ENCODE peak calls at places on chromosomes 1 and 21, in five cellular contexts. One of them, this sample, is unnamed. For H3K4me1, the result is how much of the 10 kb centered on the place peaks cover.

GRCh38 chr1:245045087-245045881 is 109.5 kb upstream of the KIF26B start:
- DNase-seq in heart left ventricle: peak
- DNase-seq in breast epithelium: peak
- DNase-seq in adrenal gland: peak
- DNase-seq in A549: peak
- DNase-seq in this sample: no peak

GRCh38 chr1:209063816-209064664 is 519.5 kb upstream of the CAMK1G start:
- DNase-seq in heart left ventricle: no peak
- DNase-seq in adrenal gland: no peak
- DNase-seq in breast epithelium: no peak
- DNase-seq in A549: no peak
- DNase-seq in this sample: no peak

GRCh38 chr1:26094677-26095383 is 16.8 kb upstream of the PDIK1L start:
- DNase-seq in adrenal gland: peak
- DNase-seq in A549: no peak
- DNase-seq in heart left ventricle: peak
- DNase-seq in breast epithelium: no peak
- DNase-seq in this sample: peak

GRCh38 chr1:113783254-113784103 is 24.2 kb upstream of the PHTF1 start:
- DNase-seq in heart left ventricle: peak
- DNase-seq in breast epithelium: no peak
- DNase-seq in A549: no peak
- DNase-seq in adrenal gland: peak
- DNase-seq in this sample: no peak

GRCh38 chr1:48480504-48480903 is 8.5 kb upstream of the SPATA6 start:
- DNase-seq in breast epithelium: no peak
- DNase-seq in A549: no peak
- DNase-seq in adrenal gland: no peak
- DNase-seq in heart left ventricle: no peak
- DNase-seq in this sample: no peak

GRCh38 chr21:46227811-46228344 is 696 bp downstream of the LSS start:
- DNase-seq in A549: no peak
- DNase-seq in breast epithelium: no peak
- DNase-seq in heart left ventricle: no peak
- DNase-seq in adrenal gland: no peak
- DNase-seq in this sample: peak

GRCh38 chr1:53449026-53449425 is 10.2 kb upstream of the DMRTB1 start:
- DNase-seq in adrenal gland: no peak
- DNase-seq in heart left ventricle: no peak
- DNase-seq in A549: no peak
- DNase-seq in breast epithelium: no peak
- DNase-seq in this sample: no peak

GRCh38 chr1:31707711-31708110 is 3.9 kb upstream of the COL16A1 start:
- DNase-seq in A549: no peak
- DNase-seq in adrenal gland: no peak
- DNase-seq in heart left ventricle: peak
- DNase-seq in breast epithelium: peak
- DNase-seq in this sample: no peak

GRCh38 chr1:220378571-220379302 is 106.5 kb upstream of the RAB3GAP2 start:
- DNase-seq in A549: no peak
- DNase-seq in heart left ventricle: no peak
- DNase-seq in breast epithelium: no peak
- DNase-seq in adrenal gland: no peak
- DNase-seq in this sample: no peak

GRCh38 chr21:35203093-35204021 is 154.3 kb upstream of the RUNX1 start:
- DNase-seq in adrenal gland: no peak
- DNase-seq in heart left ventricle: peak
- DNase-seq in breast epithelium: no peak
- DNase-seq in A549: no peak
- DNase-seq in this sample: no peak

GRCh38 chr1:89780721-89781120 is 40.1 kb upstream of the LRRC8D start:
- DNase-seq in heart left ventricle: no peak
- DNase-seq in A549: peak
- DNase-seq in breast epithelium: no peak
- DNase-seq in adrenal gland: no peak
- DNase-seq in this sample: no peak

GRCh38 chr1:78715181-78715661 is 65.6 kb downstream of the IFI44 start:
- DNase-seq in A549: peak
- DNase-seq in breast epithelium: no peak
- DNase-seq in heart left ventricle: no peak
- DNase-seq in adrenal gland: no peak
- DNase-seq in this sample: no peak

GRCh38 chr21:42258150-42258884 is 39.4 kb downstream of the ABCG1 start:
- DNase-seq in adrenal gland: peak
- DNase-seq in heart left ventricle: peak
- DNase-seq in A549: peak
- DNase-seq in breast epithelium: peak
- DNase-seq in this sample: peak

GRCh38 chr1:218785928-218786327 is 387.8 kb upstream of the LYPLAL1 start:
- DNase-seq in adrenal gland: peak
- DNase-seq in heart left ventricle: peak
- DNase-seq in A549: no peak
- DNase-seq in breast epithelium: no peak
- DNase-seq in this sample: peak

GRCh38 chr1:23581219-23581618 is 21.9 kb upstream of the ID3 start:
- DNase-seq in heart left ventricle: peak
- DNase-seq in adrenal gland: peak
- DNase-seq in A549: peak
- DNase-seq in breast epithelium: no peak
- DNase-seq in this sample: peak

GRCh38 chr1:32872189-32872898 is 1.6 kb upstream of the FNDC5 start:
- DNase-seq in A549: peak
- DNase-seq in adrenal gland: peak
- DNase-seq in heart left ventricle: peak
- DNase-seq in breast epithelium: no peak
- DNase-seq in this sample: peak

DNA sequence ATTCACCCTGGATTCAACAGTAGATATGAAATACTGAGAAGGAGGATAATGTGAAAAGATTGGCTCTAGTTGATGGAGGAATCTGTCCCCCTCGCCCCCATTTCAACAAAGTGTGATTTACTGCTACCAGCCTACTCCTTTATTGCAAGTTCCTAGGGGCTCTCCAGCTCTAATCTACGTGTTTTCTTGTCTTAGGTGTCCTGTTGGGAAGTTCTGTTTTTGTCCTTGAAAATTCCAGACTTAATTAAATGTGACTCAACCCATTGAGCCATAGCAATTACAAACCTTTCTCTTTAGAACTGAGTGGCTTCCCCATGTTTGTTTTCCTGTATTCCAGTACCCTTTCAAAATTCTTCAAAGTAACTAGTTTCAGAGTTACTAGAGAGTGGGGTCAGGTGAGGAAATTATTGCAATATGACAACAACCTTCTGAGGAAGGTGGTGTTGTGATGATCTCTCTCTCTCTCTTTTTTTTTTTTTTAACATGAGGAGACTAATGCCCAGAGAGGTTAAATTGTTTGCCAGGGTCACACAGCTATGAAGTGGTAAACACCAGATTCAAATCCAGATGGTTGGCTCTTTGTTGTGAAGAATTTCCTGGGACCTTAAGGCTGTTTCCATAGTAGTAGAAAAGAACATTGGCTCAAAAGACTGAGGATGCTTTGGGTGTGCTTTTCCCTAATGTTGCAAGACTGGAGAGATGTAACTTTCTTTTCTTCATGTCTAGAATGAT is 3.5 kb downstream of the RGL1 start:
- DNase-seq in adrenal gland: no peak
- DNase-seq in breast epithelium: no peak
- DNase-seq in heart left ventricle: no peak
- DNase-seq in A549: no peak
- DNase-seq in this sample: no peak
- H3K4me1 ChIP-seq in adrenal gland: under half
- H3K4me1 ChIP-seq in breast epithelium: under half
- H3K4me1 ChIP-seq in heart left ventricle: under half
- H3K4me1 ChIP-seq in A549: under half
- H3K4me1 ChIP-seq in this sample: under half

DNA sequence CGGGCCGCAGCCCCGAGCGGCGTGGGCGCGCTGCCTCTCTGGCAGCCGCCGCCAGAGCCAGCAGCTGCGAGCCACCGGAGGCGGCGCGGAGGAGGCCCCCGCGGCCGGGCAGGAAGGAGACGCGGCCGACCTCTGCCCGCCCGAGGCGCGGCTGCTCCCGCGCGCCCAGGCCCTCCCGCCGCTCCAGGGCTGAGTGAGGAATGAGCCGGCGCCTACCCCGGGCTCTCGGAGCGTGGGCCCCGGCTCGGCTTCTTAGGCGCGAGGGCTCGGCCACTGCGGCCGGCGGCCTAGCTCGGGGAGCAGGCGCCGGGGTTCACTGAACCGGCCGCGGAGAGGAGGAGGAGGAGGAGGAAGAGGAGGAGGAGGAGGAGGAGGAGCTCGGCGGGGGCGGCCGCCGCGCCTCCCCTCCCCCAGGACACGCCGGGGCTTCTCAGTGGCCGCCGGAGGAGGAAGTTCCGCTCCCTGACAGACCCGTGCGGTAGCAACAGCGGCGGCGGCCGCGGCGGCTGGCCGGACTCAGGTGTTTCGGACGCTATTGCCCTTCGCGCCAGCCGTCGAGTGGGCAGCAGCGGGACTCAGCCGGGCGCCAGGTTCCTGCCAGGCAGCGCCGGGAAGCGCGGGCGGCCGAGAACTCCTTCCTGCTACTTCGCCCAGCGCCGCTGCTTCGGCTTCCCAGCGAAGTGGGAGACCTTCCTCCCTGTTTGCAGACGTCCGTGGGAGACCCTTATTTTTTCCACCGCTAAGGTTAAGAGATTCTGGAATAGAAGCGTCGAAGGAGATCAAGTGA is at the start of gene MAN1A2:
- DNase-seq in A549: peak
- DNase-seq in adrenal gland: peak
- DNase-seq in breast epithelium: peak
- DNase-seq in heart left ventricle: peak
- DNase-seq in this sample: peak
- TF ChIP-seq POLR2A in A549: peak
- TF ChIP-seq POLR2A in adrenal gland: no peak
- TF ChIP-seq POLR2A in breast epithelium: peak
- TF ChIP-seq POLR2A in heart left ventricle: peak
- TF ChIP-seq POLR2A in this sample: peak

GRCh38 chr1:101242331-101243050 is 5.7 kb downstream of the S1PR1 start:
- DNase-seq in breast epithelium: no peak
- DNase-seq in heart left ventricle: peak
- DNase-seq in adrenal gland: no peak
- DNase-seq in A549: no peak
- DNase-seq in this sample: no peak
- H3K27ac ChIP-seq in breast epithelium: peak
- H3K27ac ChIP-seq in heart left ventricle: peak
- H3K27ac ChIP-seq in adrenal gland: no peak
- H3K27ac ChIP-seq in A549: no peak
- H3K27ac ChIP-seq in this sample: peak

GRCh38 chr1:206457408-206457807 is 12.9 kb upstream of the IKBKE start:
- DNase-seq in breast epithelium: no peak
- DNase-seq in heart left ventricle: no peak
- DNase-seq in adrenal gland: no peak
- DNase-seq in A549: no peak
- DNase-seq in this sample: no peak

GRCh38 chr1:206455681-206456344 is 14.5 kb upstream of the IKBKE start:
- DNase-seq in breast epithelium: no peak
- DNase-seq in A549: no peak
- DNase-seq in heart left ventricle: no peak
- DNase-seq in adrenal gland: no peak
- DNase-seq in this sample: no peak

GRCh38 chr1:206456577-206457375 is 13.5 kb upstream of the IKBKE start:
- DNase-seq in A549: no peak
- DNase-seq in adrenal gland: no peak
- DNase-seq in heart left ventricle: no peak
- DNase-seq in breast epithelium: no peak
- DNase-seq in this sample: no peak

GRCh38 chr1:206453111-206453510 is 17.2 kb upstream of the IKBKE start:
- DNase-seq in A549: no peak
- DNase-seq in breast epithelium: no peak
- DNase-seq in heart left ventricle: no peak
- DNase-seq in adrenal gland: no peak
- DNase-seq in this sample: no peak

GRCh38 chr1:206455320-206455680 is 15.0 kb upstream of the IKBKE start:
- DNase-seq in adrenal gland: no peak
- DNase-seq in breast epithelium: no peak
- DNase-seq in heart left ventricle: no peak
- DNase-seq in A549: no peak
- DNase-seq in this sample: no peak
- H3K4me1 ChIP-seq in adrenal gland: under half
- H3K4me1 ChIP-seq in breast epithelium: under half
- H3K4me1 ChIP-seq in heart left ventricle: under half
- H3K4me1 ChIP-seq in A549: under half
- H3K4me1 ChIP-seq in this sample: under half

GRCh38 chr1:100396651-100397050 is 44.3 kb downstream of the CDC14A start:
- DNase-seq in A549: no peak
- DNase-seq in breast epithelium: no peak
- DNase-seq in heart left ventricle: no peak
- DNase-seq in adrenal gland: no peak
- DNase-seq in this sample: no peak
- TF ChIP-seq POLR2A in A549: no peak
- TF ChIP-seq POLR2A in breast epithelium: no peak
- TF ChIP-seq POLR2A in heart left ventricle: no peak
- TF ChIP-seq POLR2A in adrenal gland: no peak
- TF ChIP-seq POLR2A in this sample: no peak

GRCh38 chr1:153612111-153612754 is 704 bp downstream of the S100A16 start:
- DNase-seq in adrenal gland: no peak
- DNase-seq in heart left ventricle: no peak
- DNase-seq in A549: no peak
- DNase-seq in breast epithelium: peak
- DNase-seq in this sample: no peak
- H3K27ac ChIP-seq in adrenal gland: peak
- H3K27ac ChIP-seq in heart left ventricle: peak
- H3K27ac ChIP-seq in A549: peak
- H3K27ac ChIP-seq in breast epithelium: peak
- H3K27ac ChIP-seq in this sample: peak

GRCh38 chr1:151837197-151837596 is 2.4 kb downstream of the C2CD4D start:
- DNase-seq in heart left ventricle: no peak
- DNase-seq in A549: no peak
- DNase-seq in breast epithelium: no peak
- DNase-seq in adrenal gland: no peak
- DNase-seq in this sample: no peak
- H3K4me1 ChIP-seq in heart left ventricle: under half
- H3K4me1 ChIP-seq in A549: under half
- H3K4me1 ChIP-seq in breast epithelium: under half
- H3K4me1 ChIP-seq in adrenal gland: under half
- H3K4me1 ChIP-seq in this sample: under half

GRCh38 chr1:167643471-167643870 is 13.4 kb downstream of the RCSD1 start:
- DNase-seq in A549: no peak
- DNase-seq in breast epithelium: no peak
- DNase-seq in adrenal gland: no peak
- DNase-seq in heart left ventricle: no peak
- DNase-seq in this sample: no peak
- TF ChIP-seq POLR2A in A549: no peak
- TF ChIP-seq POLR2A in breast epithelium: no peak
- TF ChIP-seq POLR2A in adrenal gland: no peak
- TF ChIP-seq POLR2A in heart left ventricle: no peak
- TF ChIP-seq POLR2A in this sample: no peak

This sample was measured in sigmoid colon.